ENCODE peak calls at places on chromosomes 11 and 22, in nine cellular contexts. M, T, J, G, X, K, Y, C and E are unnamed samples.

GRCh38 chr11:67437082-67437821 is at the start of gene PTPRCAP:
- DNase-seq in M (no peak), T (no peak), J (peak), G (peak), X (peak), K (no peak), Y (peak), C (peak), E (no peak)

GRCh38 chr22:48707749-48708557 is 1119.7 kb downstream of the BRD1 start:
- DNase-seq in M (no peak), T (no peak), J (no peak), G (no peak), X (no peak), K (no peak), Y (peak), C (no peak), E (no peak)

GRCh38 chr22:25388866-25389540 is 169.6 kb downstream of the CRYBB2 start:
- DNase-seq in M (no peak), T (no peak), J (no peak), G (no peak), X (no peak), K (no peak), Y (peak), C (no peak), E (no peak)

GRCh38 chr22:16866167-16866566 is 41.0 kb upstream of the XKR3 start:
- DNase-seq in M (no peak), T (no peak), J (no peak), G (no peak), X (no peak), K (no peak), Y (no peak), C (no peak), E (no peak)

GRCh38 chr11:125128450-125128849 is 17.0 kb upstream of the TMEM218 start:
- DNase-seq in M (no peak), T (peak), J (peak), G (no peak), X (no peak), K (peak), Y (no peak), C (no peak), E (no peak)

GRCh38 chr11:47980907-47981621 is 705 bp downstream of the PTPRJ start:
- DNase-seq in M (no peak), T (peak), J (peak), G (peak), X (peak), K (no peak), Y (peak), C (peak), E (peak)

GRCh38 chr11:106014035-106014434 is 8.0 kb downstream of the MSANTD4 start:
- DNase-seq in M (no peak), T (no peak), J (no peak), G (no peak), X (no peak), K (no peak), Y (no peak), C (no peak), E (no peak)

GRCh38 chr11:69301033-69301490 is 7.1 kb downstream of the MYEOV start:
- DNase-seq in M (no peak), T (no peak), J (no peak), G (no peak), X (no peak), K (no peak), Y (no peak), C (no peak), E (no peak)

GRCh38 chr11:64250875-64251721 is at the start of gene PLCB3:
- DNase-seq in M (no peak), T (no peak), J (peak), G (peak), X (peak), K (no peak), Y (peak), C (peak), E (peak)

GRCh38 chr11:46326813-46327416 is 20.3 kb upstream of the DGKZ start:
- DNase-seq in M (no peak), T (no peak), J (no peak), G (no peak), X (no peak), K (no peak), Y (no peak), C (no peak), E (no peak)

GRCh38 chr11:101428918-101429317 is 154.9 kb downstream of the TRPC6 start:
- DNase-seq in M (peak), T (peak), J (peak), G (peak), X (no peak), K (no peak), Y (no peak), C (no peak), E (peak)

GRCh38 chr11:6926208-6927029 is at the start of gene ZNF215:
- DNase-seq in M (peak), T (peak), J (peak), G (peak), X (peak), K (peak), Y (peak), C (peak), E (peak)

GRCh38 chr11:57567210-57567511 is 311 bp downstream of the UBE2L6 start:
- DNase-seq in M (no peak), T (no peak), J (no peak), G (peak), X (no peak), K (no peak), Y (no peak), C (no peak), E (no peak)

GRCh38 chr22:20431520-20432237 is 5.9 kb downstream of the SCARF2 start:
- DNase-seq in M (no peak), T (no peak), J (no peak), G (no peak), X (no peak), K (no peak), Y (peak), C (peak), E (no peak)

GRCh38 chr11:124194696-124195418 is 11.7 kb downstream of the OR10D3 start:
- DNase-seq in M (peak), T (peak), J (peak), G (peak), X (peak), K (peak), Y (no peak), C (peak), E (peak)

GRCh38 chr22:24996420-24996952 is 44.0 kb downstream of the KIAA1671 start:
- DNase-seq in M (no peak), T (no peak), J (peak), G (peak), X (no peak), K (no peak), Y (no peak), C (peak), E (peak)

GRCh38 chr22:31250740-31251330 is 38.7 kb downstream of the LIMK2 start:
- DNase-seq in M (no peak), T (no peak), J (peak), G (no peak), X (no peak), K (no peak), Y (no peak), C (no peak), E (no peak)

GRCh38 chr11:131645237-131645636 is 274.8 kb downstream of the NTM start:
- DNase-seq in M (no peak), T (no peak), J (no peak), G (no peak), X (no peak), K (no peak), Y (no peak), C (no peak), E (no peak)

GRCh38 chr11:445765-446588 is 4.1 kb upstream of the PTDSS2 start:
- DNase-seq in M (no peak), T (no peak), J (no peak), G (peak), X (no peak), K (no peak), Y (no peak), C (no peak), E (no peak)

GRCh38 chr11:83124631-83125424 is 32.1 kb upstream of the PCF11 start:
- DNase-seq in M (no peak), T (no peak), J (no peak), G (no peak), X (no peak), K (no peak), Y (no peak), C (no peak), E (no peak)

GRCh38 chr11:44619931-44620725 is 54.7 kb downstream of the CD82 start:
- DNase-seq in M (no peak), T (no peak), J (no peak), G (no peak), X (peak), K (no peak), Y (peak), C (no peak), E (no peak)

GRCh38 chr22:50250555-50251471 is at the start of gene HDAC10:
- DNase-seq in M (no peak), T (peak), J (peak), G (peak), X (peak), K (no peak), Y (peak), C (peak), E (peak)

GRCh38 chr11:115518983-115519382 is 14.8 kb upstream of the CADM1 start:
- DNase-seq in M (no peak), T (no peak), J (no peak), G (no peak), X (no peak), K (no peak), Y (no peak), C (no peak), E (no peak)

GRCh38 chr11:129208863-129209262 is 16.7 kb upstream of the ARHGAP32 start:
- DNase-seq in M (no peak), T (no peak), J (peak), G (no peak), X (no peak), K (no peak), Y (no peak), C (no peak), E (no peak)

GRCh38 chr11:65611028-65611757 is 2.8 kb downstream of the MAP3K11 start:
- DNase-seq in M (no peak), T (no peak), J (peak), G (no peak), X (no peak), K (no peak), Y (peak), C (no peak), E (no peak)

GRCh38 chr11:110249066-110249465 is 47.3 kb downstream of the RDX start:
- DNase-seq in M (no peak), T (no peak), J (peak), G (no peak), X (no peak), K (no peak), Y (no peak), C (no peak), E (no peak)

GRCh38 chr11:67665537-67666302 is 8.7 kb downstream of the ALDH3B2 start:
- DNase-seq in M (no peak), T (no peak), J (no peak), G (peak), X (peak), K (no peak), Y (no peak), C (no peak), E (peak)

GRCh38 chr22:31295831-31296230 is 3.5 kb upstream of the PIK3IP1 start:
- DNase-seq in M (no peak), T (peak), J (peak), G (no peak), X (no peak), K (no peak), Y (no peak), C (no peak), E (no peak)

GRCh38 chr11:108897071-108897481 is 232.2 kb downstream of the DDX10 start:
- DNase-seq in M (no peak), T (peak), J (peak), G (no peak), X (no peak), K (no peak), Y (no peak), C (no peak), E (peak)

GRCh38 chr11:121563003-121563402 is 110.2 kb upstream of the SORL1-AS1 start:
- DNase-seq in M (no peak), T (no peak), J (no peak), G (no peak), X (no peak), K (no peak), Y (no peak), C (no peak), E (no peak)

GRCh38 chr22:45726081-45726480 is 54.4 kb downstream of the ATXN10 start:
- DNase-seq in M (no peak), T (no peak), J (no peak), G (no peak), X (no peak), K (no peak), Y (no peak), C (no peak), E (no peak)

GRCh38 chr22:44289429-44290171 is 23.2 kb downstream of the SHISAL1 start:
- DNase-seq in M (no peak), T (no peak), J (no peak), G (peak), X (no peak), K (peak), Y (no peak), C (no peak), E (no peak)

GRCh38 chr11:74620537-74620936 is 28.2 kb downstream of the POLD3 start:
- DNase-seq in M (no peak), T (no peak), J (peak), G (no peak), X (no peak), K (no peak), Y (no peak), C (no peak), E (no peak)

GRCh38 chr11:103610435-103610834 is 426.0 kb upstream of the DDI1 start:
- DNase-seq in M (no peak), T (no peak), J (no peak), G (no peak), X (no peak), K (no peak), Y (no peak), C (no peak), E (no peak)

GRCh38 chr11:122754553-122755322 is 83.6 kb upstream of the CRTAM start:
- DNase-seq in M (no peak), T (no peak), J (peak), G (peak), X (no peak), K (no peak), Y (no peak), C (peak), E (no peak)

GRCh38 chr11:65357856-65358356 is 3.4 kb downstream of the TIGD3 start:
- DNase-seq in M (no peak), T (no peak), J (peak), G (no peak), X (no peak), K (no peak), Y (no peak), C (no peak), E (no peak)

GRCh38 chr11:62801071-62801470 is 4.2 kb downstream of the NXF1 start:
- DNase-seq in M (no peak), T (no peak), J (no peak), G (no peak), X (no peak), K (no peak), Y (no peak), C (no peak), E (no peak)

GRCh38 chr11:9121397-9121796 is 30.0 kb upstream of the SCUBE2 start:
- DNase-seq in M (no peak), T (no peak), J (no peak), G (no peak), X (no peak), K (no peak), Y (no peak), C (no peak), E (no peak)

GRCh38 chr22:40641269-40641668 is 4.8 kb upstream of the MRTFA start:
- DNase-seq in M (no peak), T (no peak), J (no peak), G (no peak), X (no peak), K (no peak), Y (no peak), C (no peak), E (no peak)

GRCh38 chr22:37778370-37779009 is 29.2 kb upstream of the GCAT start:
- DNase-seq in M (no peak), T (no peak), J (no peak), G (no peak), X (no peak), K (no peak), Y (no peak), C (no peak), E (no peak)

GRCh38 chr22:37784829-37785495 is 22.8 kb upstream of the GCAT start:
- DNase-seq in M (peak), T (no peak), J (no peak), G (peak), X (peak), K (no peak), Y (no peak), C (no peak), E (peak)

GRCh38 chr22:37777122-37777687 is 30.5 kb upstream of the GCAT start:
- DNase-seq in M (peak), T (peak), J (peak), G (peak), X (peak), K (peak), Y (no peak), C (no peak), E (peak)

GRCh38 chr22:37781434-37782059 is 26.2 kb upstream of the GCAT start:
- DNase-seq in M (peak), T (no peak), J (no peak), G (no peak), X (no peak), K (no peak), Y (no peak), C (peak), E (no peak)

GRCh38 chr22:37782340-37783168 is 25.2 kb upstream of the GCAT start:
- DNase-seq in M (no peak), T (peak), J (no peak), G (no peak), X (no peak), K (no peak), Y (no peak), C (no peak), E (peak)
- TF ChIP-seq CTCF in M (no peak), T (peak), J (no peak), G (no peak), X (no peak), K (no peak), Y (no peak), C (no peak), E (peak)

DNA sequence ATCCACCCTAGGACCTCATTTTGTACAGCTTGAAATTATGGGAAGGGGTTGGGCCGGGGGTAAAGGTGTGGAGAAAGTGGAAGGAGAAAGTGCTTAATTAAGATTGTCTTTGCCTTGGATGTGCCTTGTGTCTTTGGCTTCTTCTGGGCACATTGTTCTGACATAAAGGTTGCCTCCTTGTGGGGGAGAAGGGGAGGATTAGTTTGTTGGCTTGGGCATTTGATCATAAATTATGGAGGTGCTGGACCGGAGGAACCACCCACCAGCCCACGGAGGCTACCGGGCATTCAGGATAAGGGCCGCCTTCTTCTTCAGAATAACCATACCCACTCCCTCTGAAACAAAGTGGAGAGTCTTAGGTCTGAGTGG is 1.3 kb downstream of the PAFAH1B2 start:
- DNase-seq in M (no peak), T (peak), J (peak), G (peak), X (no peak), K (no peak), Y (no peak), C (no peak), E (no peak)
- TF ChIP-seq CTCF in M (peak), T (peak), J (peak), G (no peak), X (no peak), K (peak), Y (no peak), C (no peak), E (no peak)

GRCh38 chr11:85737738-85738137 is 51.7 kb upstream of the CCDC89 start:
- DNase-seq in M (no peak), T (no peak), J (no peak), G (no peak), X (no peak), K (no peak), Y (no peak), C (no peak), E (peak)

GRCh38 chr11:85736121-85736520 is 50.1 kb upstream of the CCDC89 start:
- DNase-seq in M (no peak), T (no peak), J (peak), G (no peak), X (no peak), K (no peak), Y (no peak), C (no peak), E (no peak)

GRCh38 chr11:85732968-85733367 is 47.0 kb upstream of the CCDC89 start:
- DNase-seq in M (no peak), T (no peak), J (no peak), G (no peak), X (no peak), K (no peak), Y (no peak), C (no peak), E (no peak)
- TF ChIP-seq CTCF in M (no peak), T (no peak), J (no peak), G (no peak), X (no peak), K (no peak), Y (no peak), C (no peak), E (no peak)

DNA sequence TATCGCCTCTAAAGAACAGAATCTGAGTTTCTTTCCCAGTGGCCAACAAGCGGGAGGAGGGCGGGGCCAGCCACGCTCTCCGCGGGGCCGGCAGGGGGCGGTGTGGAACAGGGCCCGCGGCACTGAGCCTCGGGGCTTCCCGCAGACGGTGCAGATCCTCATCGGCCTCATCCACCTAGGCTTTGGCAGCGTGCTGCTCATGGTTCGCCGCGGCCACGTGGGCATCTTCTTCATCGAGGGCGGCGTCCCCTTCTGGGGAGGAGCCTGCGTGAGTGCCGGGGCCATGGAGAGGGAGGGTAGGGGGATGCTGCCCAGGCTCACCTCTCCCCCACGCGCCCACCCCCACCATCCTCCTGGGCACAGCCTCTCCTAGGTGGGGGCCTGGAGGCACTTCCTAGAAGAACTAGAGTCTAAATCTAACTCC is 10.7 kb downstream of the MS4A15 start:
- DNase-seq in M (no peak), T (no peak), J (no peak), G (no peak), X (no peak), K (no peak), Y (peak), C (peak), E (no peak)
- TF ChIP-seq CTCF in M (no peak), T (peak), J (peak), G (no peak), X (no peak), K (peak), Y (peak), C (peak), E (no peak)

GRCh38 chr11:111441443-111441842 is 62.4 kb upstream of the POU2AF1 start:
- DNase-seq in M (no peak), T (peak), J (peak), G (no peak), X (no peak), K (peak), Y (no peak), C (no peak), E (peak)

GRCh38 chr11:111439905-111440304 is 60.8 kb upstream of the POU2AF1 start:
- DNase-seq in M (no peak), T (no peak), J (no peak), G (no peak), X (no peak), K (no peak), Y (no peak), C (no peak), E (no peak)

GRCh38 chr11:111438846-111439520 is 59.9 kb upstream of the POU2AF1 start:
- DNase-seq in M (no peak), T (no peak), J (no peak), G (no peak), X (no peak), K (no peak), Y (no peak), C (no peak), E (no peak)

GRCh38 chr11:111443032-111443431 is 64.0 kb upstream of the POU2AF1 start:
- DNase-seq in M (no peak), T (no peak), J (no peak), G (no peak), X (no peak), K (no peak), Y (no peak), C (no peak), E (no peak)

DNA sequence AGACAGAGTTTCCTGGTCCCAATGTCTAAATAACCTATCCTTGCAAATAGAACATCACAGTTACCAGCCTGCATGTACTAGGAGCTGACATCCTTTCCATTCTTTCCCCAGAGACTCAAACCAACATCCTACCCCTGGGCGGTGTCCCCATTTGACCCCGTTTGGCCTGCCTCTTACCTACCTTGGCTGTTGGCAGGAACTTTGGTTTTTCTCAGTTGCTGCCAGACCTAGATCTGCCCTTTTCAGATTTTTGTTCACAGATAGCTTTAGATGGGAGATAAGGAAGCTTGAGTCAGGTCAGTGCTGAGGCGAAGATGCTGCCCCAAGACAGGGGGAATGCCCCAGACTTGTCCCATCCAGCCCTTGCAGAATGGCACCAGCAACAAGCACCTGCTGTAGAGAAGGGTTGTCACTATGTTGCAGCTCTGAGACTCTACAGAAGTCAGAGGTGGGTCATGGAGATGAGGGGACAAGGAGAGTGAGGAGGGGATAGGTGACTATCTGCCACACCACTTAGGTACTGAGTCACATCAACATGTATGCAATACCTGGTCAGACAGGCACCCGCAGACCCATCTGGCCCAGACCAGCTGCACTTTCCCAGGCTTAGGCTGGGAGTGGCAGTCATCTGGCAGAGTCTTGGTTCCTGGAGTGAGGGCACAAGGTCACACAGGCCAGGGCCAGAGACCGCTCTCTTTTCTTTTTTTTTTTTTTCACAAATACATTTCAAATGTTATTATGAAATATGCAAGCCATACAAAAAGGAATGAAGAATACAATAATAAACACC is 61.5 kb upstream of the POU2AF1 start:
- DNase-seq in M (no peak), T (no peak), J (no peak), G (peak), X (no peak), K (no peak), Y (no peak), C (no peak), E (no peak)
- TF ChIP-seq CTCF in M (no peak), T (no peak), J (no peak), G (no peak), X (no peak), K (no peak), Y (no peak), C (no peak), E (no peak)